ENCODE peak calls at places on chromosome 13, in seven cellular contexts. One of them, this sample, is unnamed.
A peak's percentile ranks its signal among the peaks of the same experiment; 100 is the strongest.

GRCh38 chr13:48304132-48304876 is 753 bp downstream of the RB1 start:
- DNase-seq in naive thymus-derived CD4-positive, alpha-beta T cell: peak; percentile 62
- DNase-seq in neural progenitor cell: peak; percentile 59
- DNase-seq in cardiac muscle cell: peak; percentile 63
- DNase-seq in AG04450: peak; percentile 7
- DNase-seq in aorta: peak; percentile 56
- DNase-seq in H9: no peak
- DNase-seq in this sample: peak; percentile 26

GRCh38 chr13:45297456-45298205 is 43.4 kb downstream of the TPT1 start:
- DNase-seq in neural progenitor cell: no peak
- DNase-seq in cardiac muscle cell: no peak
- DNase-seq in naive thymus-derived CD4-positive, alpha-beta T cell: peak; percentile 55
- DNase-seq in aorta: no peak
- DNase-seq in AG04450: no peak
- DNase-seq in H9: no peak
- DNase-seq in this sample: no peak

GRCh38 chr13:42574435-42575311 is 721 bp downstream of the TNFSF11 start:
- DNase-seq in H9: peak; percentile 43
- DNase-seq in neural progenitor cell: peak; percentile 18
- DNase-seq in aorta: no peak
- DNase-seq in AG04450: no peak
- DNase-seq in cardiac muscle cell: peak; percentile 3
- DNase-seq in naive thymus-derived CD4-positive, alpha-beta T cell: peak; percentile 30
- DNase-seq in this sample: peak; percentile 7

GRCh38 chr13:71285700-71286099 is 581.3 kb downstream of the DACH1 start:
- DNase-seq in H9: no peak
- DNase-seq in AG04450: no peak
- DNase-seq in cardiac muscle cell: peak; percentile 1
- DNase-seq in naive thymus-derived CD4-positive, alpha-beta T cell: peak; percentile 12
- DNase-seq in neural progenitor cell: peak; percentile 13
- DNase-seq in aorta: no peak
- DNase-seq in this sample: no peak

GRCh38 chr13:42277618-42278276 is 5.8 kb downstream of the AKAP11 start:
- DNase-seq in H9: no peak
- DNase-seq in neural progenitor cell: no peak
- DNase-seq in AG04450: no peak
- DNase-seq in naive thymus-derived CD4-positive, alpha-beta T cell: no peak
- DNase-seq in cardiac muscle cell: peak; percentile 47
- DNase-seq in aorta: no peak
- DNase-seq in this sample: no peak

GRCh38 chr13:107765724-107766436 is 449.5 kb downstream of the LIG4 start:
- DNase-seq in cardiac muscle cell: no peak
- DNase-seq in aorta: no peak
- DNase-seq in AG04450: no peak
- DNase-seq in H9: no peak
- DNase-seq in neural progenitor cell: no peak
- DNase-seq in naive thymus-derived CD4-positive, alpha-beta T cell: no peak
- DNase-seq in this sample: no peak

GRCh38 chr13:37194428-37194861 is 89.0 kb upstream of the CSNK1A1L start:
- DNase-seq in neural progenitor cell: no peak
- DNase-seq in H9: no peak
- DNase-seq in aorta: no peak
- DNase-seq in AG04450: peak; percentile 6
- DNase-seq in naive thymus-derived CD4-positive, alpha-beta T cell: no peak
- DNase-seq in cardiac muscle cell: peak; percentile 35
- DNase-seq in this sample: peak; percentile 98

GRCh38 chr13:53873558-53873957 is 844.9 kb downstream of the OLFM4 start:
- DNase-seq in H9: peak; percentile 79
- DNase-seq in naive thymus-derived CD4-positive, alpha-beta T cell: no peak
- DNase-seq in neural progenitor cell: no peak
- DNase-seq in AG04450: no peak
- DNase-seq in aorta: no peak
- DNase-seq in cardiac muscle cell: no peak
- DNase-seq in this sample: no peak

GRCh38 chr13:38905861-38906260 is 84.8 kb downstream of the STOML3 start:
- DNase-seq in AG04450: no peak
- DNase-seq in neural progenitor cell: no peak
- DNase-seq in naive thymus-derived CD4-positive, alpha-beta T cell: no peak
- DNase-seq in aorta: no peak
- DNase-seq in H9: no peak
- DNase-seq in cardiac muscle cell: no peak
- DNase-seq in this sample: peak; percentile 89

GRCh38 chr13:114212096-114212495 is 22.6 kb upstream of the CDC16 start:
- DNase-seq in neural progenitor cell: no peak
- DNase-seq in aorta: no peak
- DNase-seq in H9: no peak
- DNase-seq in AG04450: no peak
- DNase-seq in naive thymus-derived CD4-positive, alpha-beta T cell: no peak
- DNase-seq in cardiac muscle cell: no peak
- DNase-seq in this sample: peak; percentile 46

GRCh38 chr13:22000191-22000590 is 329.3 kb downstream of the FGF9 start:
- DNase-seq in AG04450: no peak
- DNase-seq in neural progenitor cell: no peak
- DNase-seq in cardiac muscle cell: no peak
- DNase-seq in H9: no peak
- DNase-seq in naive thymus-derived CD4-positive, alpha-beta T cell: no peak
- DNase-seq in aorta: no peak
- DNase-seq in this sample: no peak

GRCh38 chr13:21998279-21998678 is 327.4 kb downstream of the FGF9 start:
- DNase-seq in naive thymus-derived CD4-positive, alpha-beta T cell: no peak
- DNase-seq in cardiac muscle cell: no peak
- DNase-seq in AG04450: no peak
- DNase-seq in neural progenitor cell: peak; percentile 18
- DNase-seq in aorta: no peak
- DNase-seq in H9: no peak
- DNase-seq in this sample: no peak

GRCh38 chr13:21999666-22000065 is 328.8 kb downstream of the FGF9 start:
- DNase-seq in aorta: no peak
- DNase-seq in neural progenitor cell: no peak
- DNase-seq in cardiac muscle cell: no peak
- DNase-seq in naive thymus-derived CD4-positive, alpha-beta T cell: no peak
- DNase-seq in AG04450: no peak
- DNase-seq in H9: no peak
- DNase-seq in this sample: no peak

GRCh38 chr13:21996049-21996448 is 325.2 kb downstream of the FGF9 start:
- DNase-seq in H9: no peak
- DNase-seq in naive thymus-derived CD4-positive, alpha-beta T cell: no peak
- DNase-seq in aorta: no peak
- DNase-seq in neural progenitor cell: no peak
- DNase-seq in cardiac muscle cell: no peak
- DNase-seq in AG04450: no peak
- DNase-seq in this sample: no peak

GRCh38 chr13:21997726-21998125 is 326.9 kb downstream of the FGF9 start:
- DNase-seq in aorta: no peak
- DNase-seq in cardiac muscle cell: no peak
- DNase-seq in neural progenitor cell: no peak
- DNase-seq in naive thymus-derived CD4-positive, alpha-beta T cell: no peak
- DNase-seq in AG04450: no peak
- DNase-seq in H9: no peak
- DNase-seq in this sample: no peak
- H3K27me3 ChIP-seq in aorta: no peaks in the 10 kb centered on the region
- H3K27me3 ChIP-seq in cardiac muscle cell: no peaks in the 10 kb centered on the region
- H3K27me3 ChIP-seq in neural progenitor cell: no peaks in the 10 kb centered on the region
- H3K27me3 ChIP-seq in naive thymus-derived CD4-positive, alpha-beta T cell: no peaks in the 10 kb centered on the region
- H3K27me3 ChIP-seq in AG04450: peaks cover 2% of the 10 kb centered on the region
- H3K27me3 ChIP-seq in H9: no peaks in the 10 kb centered on the region
- H3K27me3 ChIP-seq in this sample: no peaks in the 10 kb centered on the region

GRCh38 chr13:22110368-22110767 is 439.5 kb downstream of the FGF9 start:
- DNase-seq in aorta: peak; percentile 82
- DNase-seq in neural progenitor cell: no peak
- DNase-seq in H9: no peak
- DNase-seq in AG04450: no peak
- DNase-seq in naive thymus-derived CD4-positive, alpha-beta T cell: no peak
- DNase-seq in cardiac muscle cell: no peak
- DNase-seq in this sample: no peak

GRCh38 chr13:22106058-22106457 is 435.2 kb downstream of the FGF9 start:
- DNase-seq in cardiac muscle cell: no peak
- DNase-seq in naive thymus-derived CD4-positive, alpha-beta T cell: no peak
- DNase-seq in H9: no peak
- DNase-seq in AG04450: no peak
- DNase-seq in aorta: no peak
- DNase-seq in neural progenitor cell: no peak
- DNase-seq in this sample: no peak

GRCh38 chr13:22111152-22111783 is 440.4 kb downstream of the FGF9 start:
- DNase-seq in naive thymus-derived CD4-positive, alpha-beta T cell: no peak
- DNase-seq in aorta: no peak
- DNase-seq in neural progenitor cell: no peak
- DNase-seq in cardiac muscle cell: no peak
- DNase-seq in AG04450: no peak
- DNase-seq in H9: no peak
- DNase-seq in this sample: no peak

GRCh38 chr13:22107549-22107948 is 436.7 kb downstream of the FGF9 start:
- DNase-seq in naive thymus-derived CD4-positive, alpha-beta T cell: peak; percentile 11
- DNase-seq in cardiac muscle cell: no peak
- DNase-seq in H9: no peak
- DNase-seq in neural progenitor cell: no peak
- DNase-seq in aorta: no peak
- DNase-seq in AG04450: no peak
- DNase-seq in this sample: peak; percentile 39

DNA sequence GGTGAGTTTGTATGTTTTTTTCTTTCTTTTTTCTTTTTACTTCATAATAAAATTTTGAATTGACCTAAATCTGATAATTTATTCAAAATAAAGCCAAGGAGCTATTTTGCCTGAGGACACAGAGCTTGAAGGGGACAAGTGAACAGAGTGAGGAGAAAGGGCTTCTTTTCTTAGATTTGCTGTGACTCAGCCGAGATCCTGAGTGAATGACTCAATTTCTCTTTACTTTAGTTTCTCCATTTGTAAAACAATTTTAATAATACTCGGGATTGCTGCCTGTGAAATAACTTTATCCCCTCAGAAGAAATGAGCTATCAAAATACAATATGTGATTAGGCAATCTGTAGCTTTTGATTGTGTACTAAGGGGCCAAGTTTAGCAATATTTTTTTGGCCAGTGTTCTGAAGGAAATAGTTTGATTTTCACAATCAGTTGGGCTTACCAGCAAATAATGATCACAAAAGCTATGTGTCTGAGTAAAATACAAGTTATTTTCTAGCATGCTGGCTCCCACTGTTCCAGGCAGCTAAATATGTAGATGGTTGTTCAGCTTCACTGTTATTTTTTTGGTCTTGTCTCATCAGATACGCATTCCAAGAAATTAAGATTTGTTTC is 437.5 kb downstream of the FGF9 start:
- DNase-seq in cardiac muscle cell: peak; percentile 5
- DNase-seq in naive thymus-derived CD4-positive, alpha-beta T cell: no peak
- DNase-seq in aorta: no peak
- DNase-seq in AG04450: no peak
- DNase-seq in neural progenitor cell: no peak
- DNase-seq in H9: no peak
- DNase-seq in this sample: peak; percentile 34
- H3K27me3 ChIP-seq in cardiac muscle cell: no peaks in the 10 kb centered on the region
- H3K27me3 ChIP-seq in naive thymus-derived CD4-positive, alpha-beta T cell: no peaks in the 10 kb centered on the region
- H3K27me3 ChIP-seq in aorta: no peaks in the 10 kb centered on the region
- H3K27me3 ChIP-seq in AG04450: no peaks in the 10 kb centered on the region
- H3K27me3 ChIP-seq in neural progenitor cell: no peaks in the 10 kb centered on the region
- H3K27me3 ChIP-seq in H9: no peaks in the 10 kb centered on the region
- H3K27me3 ChIP-seq in this sample: peaks cover 1% of the 10 kb centered on the region

GRCh38 chr13:27979001-27979643 is 9.4 kb downstream of the URAD start:
- DNase-seq in AG04450: no peak
- DNase-seq in naive thymus-derived CD4-positive, alpha-beta T cell: no peak
- DNase-seq in aorta: no peak
- DNase-seq in cardiac muscle cell: no peak
- DNase-seq in H9: no peak
- DNase-seq in neural progenitor cell: peak; percentile 44
- DNase-seq in this sample: no peak

GRCh38 chr13:27981006-27981708 is 7.3 kb downstream of the URAD start:
- DNase-seq in neural progenitor cell: no peak
- DNase-seq in AG04450: no peak
- DNase-seq in H9: no peak
- DNase-seq in aorta: no peak
- DNase-seq in naive thymus-derived CD4-positive, alpha-beta T cell: no peak
- DNase-seq in cardiac muscle cell: no peak
- DNase-seq in this sample: no peak

GRCh38 chr13:27979765-27980279 is 8.7 kb downstream of the URAD start:
- DNase-seq in AG04450: no peak
- DNase-seq in neural progenitor cell: no peak
- DNase-seq in aorta: no peak
- DNase-seq in H9: no peak
- DNase-seq in cardiac muscle cell: no peak
- DNase-seq in naive thymus-derived CD4-positive, alpha-beta T cell: no peak
- DNase-seq in this sample: no peak

GRCh38 chr13:27980280-27980998 is 8.1 kb downstream of the URAD start:
- DNase-seq in AG04450: no peak
- DNase-seq in neural progenitor cell: peak; percentile 35
- DNase-seq in aorta: no peak
- DNase-seq in cardiac muscle cell: no peak
- DNase-seq in naive thymus-derived CD4-positive, alpha-beta T cell: no peak
- DNase-seq in H9: no peak
- DNase-seq in this sample: no peak

GRCh38 chr13:27982361-27982760 is 6.1 kb downstream of the URAD start:
- DNase-seq in cardiac muscle cell: no peak
- DNase-seq in naive thymus-derived CD4-positive, alpha-beta T cell: no peak
- DNase-seq in H9: no peak
- DNase-seq in AG04450: no peak
- DNase-seq in aorta: no peak
- DNase-seq in neural progenitor cell: no peak
- DNase-seq in this sample: no peak
- H3K27me3 ChIP-seq in cardiac muscle cell: peaks cover 100% of the 10 kb centered on the region
- H3K27me3 ChIP-seq in naive thymus-derived CD4-positive, alpha-beta T cell: peaks cover 9% of the 10 kb centered on the region
- H3K27me3 ChIP-seq in H9: peaks cover 66% of the 10 kb centered on the region
- H3K27me3 ChIP-seq in AG04450: peaks cover 58% of the 10 kb centered on the region
- H3K27me3 ChIP-seq in aorta: no peaks in the 10 kb centered on the region
- H3K27me3 ChIP-seq in neural progenitor cell: peaks cover 100% of the 10 kb centered on the region
- H3K27me3 ChIP-seq in this sample: peaks cover 47% of the 10 kb centered on the region

GRCh38 chr13:99991806-99992242 is 10.2 kb downstream of the ZIC2 start:
- DNase-seq in aorta: no peak
- DNase-seq in naive thymus-derived CD4-positive, alpha-beta T cell: no peak
- DNase-seq in cardiac muscle cell: no peak
- DNase-seq in neural progenitor cell: peak; percentile 83
- DNase-seq in H9: peak; percentile 58
- DNase-seq in AG04450: no peak
- DNase-seq in this sample: no peak

GRCh38 chr13:99991013-99991805 is 9.6 kb downstream of the ZIC2 start:
- DNase-seq in naive thymus-derived CD4-positive, alpha-beta T cell: no peak
- DNase-seq in AG04450: no peak
- DNase-seq in neural progenitor cell: peak; percentile 39
- DNase-seq in H9: peak; percentile 60
- DNase-seq in cardiac muscle cell: no peak
- DNase-seq in aorta: no peak
- DNase-seq in this sample: no peak

GRCh38 chr13:99992376-99992775 is 10.8 kb downstream of the ZIC2 start:
- DNase-seq in AG04450: no peak
- DNase-seq in H9: no peak
- DNase-seq in aorta: no peak
- DNase-seq in neural progenitor cell: peak; percentile 24
- DNase-seq in naive thymus-derived CD4-positive, alpha-beta T cell: no peak
- DNase-seq in cardiac muscle cell: no peak
- DNase-seq in this sample: no peak

GRCh38 chr13:99993660-99994455 is 12.3 kb downstream of the ZIC2 start:
- DNase-seq in AG04450: no peak
- DNase-seq in naive thymus-derived CD4-positive, alpha-beta T cell: no peak
- DNase-seq in aorta: no peak
- DNase-seq in cardiac muscle cell: no peak
- DNase-seq in H9: no peak
- DNase-seq in neural progenitor cell: peak; percentile 17
- DNase-seq in this sample: no peak

DNA sequence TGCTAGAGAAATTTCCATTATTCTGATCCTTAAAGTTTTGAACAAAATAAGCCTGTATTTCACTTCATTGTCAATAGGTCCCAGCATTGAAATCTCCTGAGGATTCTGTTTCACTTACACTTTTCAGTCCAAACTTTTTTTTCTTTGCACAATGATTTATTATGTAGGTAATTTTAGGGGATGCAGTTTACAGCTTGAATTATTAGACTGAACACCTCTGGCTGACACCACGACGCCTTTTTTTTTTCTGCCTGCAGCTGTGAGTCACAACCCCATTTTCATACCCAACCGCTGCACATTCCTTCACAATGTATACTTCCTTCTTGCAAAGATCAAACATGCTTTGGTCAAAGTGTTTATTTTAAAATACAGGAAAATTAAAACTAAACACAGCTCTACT is 11.3 kb downstream of the ZIC2 start:
- DNase-seq in cardiac muscle cell: no peak
- DNase-seq in AG04450: no peak
- DNase-seq in neural progenitor cell: no peak
- DNase-seq in naive thymus-derived CD4-positive, alpha-beta T cell: no peak
- DNase-seq in H9: no peak
- DNase-seq in aorta: no peak
- DNase-seq in this sample: peak; percentile 68
- H3K27me3 ChIP-seq in cardiac muscle cell: peaks cover 100% of the 10 kb centered on the region
- H3K27me3 ChIP-seq in AG04450: peaks cover 97% of the 10 kb centered on the region
- H3K27me3 ChIP-seq in neural progenitor cell: peaks cover 100% of the 10 kb centered on the region
- H3K27me3 ChIP-seq in naive thymus-derived CD4-positive, alpha-beta T cell: peaks cover 47% of the 10 kb centered on the region
- H3K27me3 ChIP-seq in H9: peaks cover 48% of the 10 kb centered on the region
- H3K27me3 ChIP-seq in aorta: no peaks in the 10 kb centered on the region
- H3K27me3 ChIP-seq in this sample: peaks cover 80% of the 10 kb centered on the region

This sample was measured in bronchial epithelial cell.